ENCODE peak calls at places on chromosomes 12 and 14, in four cellular contexts. D is brain microvascular endothelial cell, K is IMR-90, C is GM12878. V is an unnamed sample.
A peak's percentile ranks its signal among the peaks of the same experiment; 100 is the strongest.

GRCh38 chr14:68794856-68795601 is 2.2 kb upstream of the ZFP36L1 start:
- DNase-seq in D (peak; percentile 82), K (peak; percentile 95), C (no peak), V (peak; percentile 97)

GRCh38 chr14:72845675-72846074 is 48.2 kb downstream of the DPF3 start:
- DNase-seq in D (no peak), K (no peak), C (no peak), V (no peak)

GRCh38 chr12:68240975-68241374 is 12.4 kb downstream of the IL22 start:
- DNase-seq in D (peak; percentile 59), K (peak; percentile 57), C (peak; percentile 86), V (no peak)

GRCh38 chr14:81311128-81311527 is 89.0 kb downstream of the STON2 start:
- DNase-seq in D (no peak), K (no peak), C (no peak), V (no peak)

GRCh38 chr12:107731376-107731775 is 29.6 kb downstream of the PRDM4 start:
- DNase-seq in D (no peak), K (no peak), C (no peak), V (no peak)

GRCh38 chr12:115313929-115314328 is 630.0 kb upstream of the TBX3 start:
- DNase-seq in D (peak; percentile 67), K (peak; percentile 92), C (no peak), V (no peak)

GRCh38 chr14:96202441-96203094 is 2.1 kb upstream of the BDKRB2 start:
- DNase-seq in D (peak; percentile 5), K (no peak), C (no peak), V (no peak)

GRCh38 chr12:104772336-104772735 is 185.8 kb downstream of the SLC41A2 start:
- DNase-seq in D (no peak), K (no peak), C (no peak), V (no peak)

GRCh38 chr12:93191956-93192355 is 185.8 kb upstream of the NUDT4 start:
- DNase-seq in D (no peak), K (no peak), C (no peak), V (peak; percentile 69)

GRCh38 chr14:102049258-102050025 is 37.4 kb downstream of the HSP90AA1 start:
- DNase-seq in D (no peak), K (no peak), C (no peak), V (no peak)

GRCh38 chr12:56900583-56900982 is 33.6 kb downstream of the SDR9C7 start:
- DNase-seq in D (no peak), K (peak; percentile 19), C (no peak), V (no peak)
- TF ChIP-seq CTCF in D (no peak), K (no peak), C (no peak), V (no peak)

GRCh38 chr12:27610380-27610779 is 85.9 kb upstream of the REP15 start:
- DNase-seq in D (no peak), K (peak; percentile 70), C (no peak), V (no peak)
- H3K4me3 ChIP-seq in D (no peak overlapping the region), K (no peak overlapping the region), C (no peak overlapping the region), V (no peak overlapping the region)

DNA sequence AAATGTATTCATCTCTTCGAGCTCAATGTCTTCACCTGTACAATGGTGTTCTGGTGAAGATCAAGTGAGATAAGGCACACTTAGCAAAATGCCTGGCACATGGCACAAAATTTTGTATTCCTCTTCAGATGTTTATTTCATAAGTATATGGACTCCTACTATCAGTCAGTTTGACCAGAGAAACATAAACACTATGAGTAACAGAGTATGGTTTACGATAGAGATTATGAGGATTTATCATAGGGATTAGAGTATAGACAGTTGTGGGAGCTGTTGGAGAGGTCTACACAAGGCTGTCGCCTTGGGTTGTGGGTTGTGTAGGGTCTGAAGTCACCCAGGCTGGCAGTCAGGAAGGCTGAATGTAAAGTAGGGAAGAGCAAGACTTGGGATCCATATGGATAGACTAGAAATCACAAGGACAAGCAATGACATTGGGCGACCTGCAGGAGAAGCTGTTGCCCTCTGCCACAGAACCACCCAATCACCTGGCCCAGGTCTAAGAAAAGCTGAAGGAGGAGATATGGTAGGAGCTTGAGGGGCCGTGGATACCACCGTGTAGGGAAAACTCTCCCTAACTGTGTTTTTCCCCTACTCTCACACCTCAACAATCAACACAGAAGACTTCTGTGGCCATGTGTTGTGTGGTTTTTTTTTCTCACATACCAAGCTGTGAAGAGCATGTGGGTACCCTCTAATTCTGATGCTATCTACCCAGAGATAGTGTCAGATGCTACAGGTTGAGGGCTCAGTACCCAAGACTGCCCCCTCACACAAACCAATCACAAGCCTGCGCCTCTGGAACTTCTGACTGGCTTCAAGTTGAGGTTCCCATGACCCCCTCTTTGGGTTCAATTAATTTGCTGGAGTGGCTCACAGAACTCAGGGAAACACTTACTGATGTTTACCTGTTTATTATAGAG is 27.2 kb upstream of the RESF1 start:
- DNase-seq in D (no peak), K (no peak), C (no peak), V (no peak)
- TF ChIP-seq CTCF in D (no peak), K (no peak), C (no peak), V (no peak)

GRCh38 chr12:128267246-128267622 is 264 bp downstream of the TMEM132C start:
- DNase-seq in D (no peak), K (no peak), C (no peak), V (no peak)

GRCh38 chr12:128267651-128268347 is 829 bp downstream of the TMEM132C start:
- DNase-seq in D (no peak), K (no peak), C (no peak), V (no peak)

GRCh38 chr12:128266559-128267245 is at the start of gene TMEM132C:
- DNase-seq in D (no peak), K (no peak), C (no peak), V (no peak)

GRCh38 chr12:128268348-128268725 is 1.4 kb downstream of the TMEM132C start:
- DNase-seq in D (no peak), K (no peak), C (no peak), V (no peak)

DNA sequence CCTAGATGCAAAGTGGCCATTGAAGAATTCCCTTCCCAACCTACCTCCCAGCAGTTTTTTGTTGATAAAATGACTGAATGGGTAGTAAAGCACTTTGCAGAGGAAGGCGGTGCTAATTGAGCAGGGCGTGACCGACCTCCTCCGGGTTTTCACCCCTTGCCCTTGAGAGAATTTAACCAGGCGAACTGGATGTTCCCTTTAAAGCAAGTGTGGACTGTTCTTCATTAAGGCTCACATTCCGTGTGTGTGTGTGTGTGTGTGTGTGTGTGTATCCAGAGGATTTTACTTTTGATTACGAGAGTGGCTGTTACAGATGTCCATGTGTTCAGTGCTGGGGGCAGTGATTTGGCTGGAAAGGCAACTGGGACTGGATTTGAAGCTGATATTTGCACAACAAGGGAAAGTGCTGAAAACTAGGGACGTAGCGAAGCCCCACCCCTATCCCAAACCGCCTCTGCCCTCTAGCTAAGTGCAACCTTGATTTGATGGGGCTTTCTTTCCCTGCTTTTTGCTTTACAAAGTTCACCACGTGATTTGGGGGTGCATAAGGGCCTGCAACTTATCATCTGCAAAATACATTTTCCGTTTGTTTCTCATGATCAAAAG is 2.2 kb downstream of the TMEM132C start:
- DNase-seq in D (no peak), K (no peak), C (no peak), V (no peak)
- H3K4me3 ChIP-seq in D (no peak overlapping the region), K (no peak overlapping the region), C (no peak overlapping the region), V (no peak overlapping the region)

GRCh38 chr14:86055512-86055911 is 525.6 kb downstream of the FLRT2 start:
- DNase-seq in D (no peak), K (peak; percentile 13), C (no peak), V (no peak)
- TF ChIP-seq CTCF in D (peak; percentile 38), K (peak; percentile 19), C (no peak), V (no peak)

GRCh38 chr14:76413962-76414665 is 38.2 kb downstream of the ESRRB start:
- DNase-seq in D (no peak), K (no peak), C (no peak), V (no peak)
- H3K4me3 ChIP-seq in D (no peak overlapping the region), K (no peak overlapping the region), C (no peak overlapping the region), V (no peak overlapping the region)

GRCh38 chr14:94631536-94632304 is 19.5 kb downstream of the SERPINA3 start:
- DNase-seq in D (no peak), K (no peak), C (no peak), V (no peak)

GRCh38 chr14:94630396-94630795 is 18.2 kb downstream of the SERPINA3 start:
- DNase-seq in D (no peak), K (no peak), C (no peak), V (no peak)

GRCh38 chr14:94631050-94631449 is 18.9 kb downstream of the SERPINA3 start:
- DNase-seq in D (no peak), K (no peak), C (no peak), V (no peak)

GRCh38 chr14:94633116-94633515 is 20.9 kb downstream of the SERPINA3 start:
- DNase-seq in D (no peak), K (no peak), C (no peak), V (no peak)

GRCh38 chr14:94632305-94632590 is 20.1 kb downstream of the SERPINA3 start:
- DNase-seq in D (no peak), K (no peak), C (no peak), V (no peak)
- TF ChIP-seq CTCF in D (no peak), K (no peak), C (no peak), V (no peak)

GRCh38 chr14:37600880-37601741 is 5.7 kb downstream of the TTC6 start:
- DNase-seq in D (no peak), K (no peak), C (no peak), V (no peak)

GRCh38 chr14:37598085-37598972 is 2.9 kb downstream of the TTC6 start:
- DNase-seq in D (no peak), K (no peak), C (no peak), V (no peak)

GRCh38 chr14:37597538-37598084 is 2.2 kb downstream of the TTC6 start:
- DNase-seq in D (no peak), K (no peak), C (no peak), V (no peak)

GRCh38 chr14:37599527-37600368 is 4.3 kb downstream of the TTC6 start:
- DNase-seq in D (no peak), K (no peak), C (no peak), V (no peak)

DNA sequence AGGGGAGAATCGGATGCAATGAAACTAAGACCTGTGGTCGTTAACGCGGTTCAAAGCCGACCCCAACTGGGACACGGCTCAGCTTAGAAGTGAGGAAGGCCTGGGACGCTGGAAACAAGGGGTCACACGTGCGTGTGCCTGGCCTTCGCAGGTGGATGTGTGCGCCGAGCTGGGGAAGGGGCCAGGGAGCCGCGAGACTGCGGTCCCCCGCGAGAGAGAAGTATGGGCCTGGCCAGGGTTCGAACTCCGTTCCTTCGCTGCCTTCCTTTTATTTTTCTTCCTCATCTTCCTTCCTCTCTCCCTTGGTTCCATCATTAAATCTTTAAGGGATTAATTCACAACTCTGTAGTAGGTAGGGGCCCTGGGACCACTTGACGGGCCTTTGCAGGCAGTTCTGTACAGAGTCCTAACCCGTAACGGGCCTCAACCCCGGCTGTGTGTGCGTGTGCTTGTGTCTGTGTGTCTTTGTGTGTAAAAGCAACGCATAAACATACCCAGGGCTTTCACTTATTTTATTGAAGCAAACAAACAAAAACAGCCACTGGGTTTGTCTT is 3.6 kb downstream of the TTC6 start:
- DNase-seq in D (no peak), K (no peak), C (no peak), V (no peak)
- H3K4me3 ChIP-seq in D (no peak overlapping the region), K (no peak overlapping the region), C (no peak overlapping the region), V (no peak overlapping the region)

GRCh38 chr14:94750371-94750770 is 19.5 kb downstream of the GSC start:
- DNase-seq in D (no peak), K (no peak), C (no peak), V (no peak)
- TF ChIP-seq CTCF in D (no peak), K (no peak), C (no peak), V (no peak)